ENCODE peak calls at places on chromosomes 2 and 18, in ten cellular contexts. One of them, this sample, is unnamed.

GRCh38 chr2:29010946-29011649 is 30.0 kb downstream of the TOGARAM2 start:
- DNase-seq in kidney glomerular epithelial cell: no peak
- DNase-seq in kidney epithelial cell: no peak
- DNase-seq in foreskin fibroblast: no peak
- DNase-seq in stimulated activated CD8-positive, alpha-beta memory T cell treated with anti-CD3 and anti-CD28 coated beads, Interleukin-2, amount 100 ng/mL, for 48 hours: peak
- DNase-seq in A549: no peak
- DNase-seq in neural crest cell: no peak
- DNase-seq in nephron progenitor cell: peak
- DNase-seq in T-helper 9 cell: peak
- DNase-seq in brain microvascular endothelial cell: peak
- DNase-seq in this sample: no peak

GRCh38 chr2:219569635-219570034 is 1.7 kb downstream of the OBSL1 start:
- DNase-seq in kidney glomerular epithelial cell: no peak
- DNase-seq in kidney epithelial cell: no peak
- DNase-seq in foreskin fibroblast: no peak
- DNase-seq in stimulated activated CD8-positive, alpha-beta memory T cell treated with anti-CD3 and anti-CD28 coated beads, Interleukin-2, amount 100 ng/mL, for 48 hours: no peak
- DNase-seq in A549: no peak
- DNase-seq in neural crest cell: no peak
- DNase-seq in nephron progenitor cell: no peak
- DNase-seq in T-helper 9 cell: no peak
- DNase-seq in brain microvascular endothelial cell: no peak
- DNase-seq in this sample: no peak

GRCh38 chr2:94999431-94999883 is 26.1 kb upstream of the MAL start:
- DNase-seq in kidney glomerular epithelial cell: no peak
- DNase-seq in kidney epithelial cell: no peak
- DNase-seq in foreskin fibroblast: no peak
- DNase-seq in stimulated activated CD8-positive, alpha-beta memory T cell treated with anti-CD3 and anti-CD28 coated beads, Interleukin-2, amount 100 ng/mL, for 48 hours: no peak
- DNase-seq in A549: no peak
- DNase-seq in neural crest cell: no peak
- DNase-seq in nephron progenitor cell: no peak
- DNase-seq in T-helper 9 cell: no peak
- DNase-seq in brain microvascular endothelial cell: no peak
- DNase-seq in this sample: no peak

GRCh38 chr2:171522804-171523338 is 597 bp downstream of the CYBRD1 start:
- DNase-seq in kidney glomerular epithelial cell: no peak
- DNase-seq in kidney epithelial cell: no peak
- DNase-seq in foreskin fibroblast: peak
- DNase-seq in stimulated activated CD8-positive, alpha-beta memory T cell treated with anti-CD3 and anti-CD28 coated beads, Interleukin-2, amount 100 ng/mL, for 48 hours: peak
- DNase-seq in A549: peak
- DNase-seq in neural crest cell: peak
- DNase-seq in nephron progenitor cell: peak
- DNase-seq in T-helper 9 cell: no peak
- DNase-seq in brain microvascular endothelial cell: no peak
- DNase-seq in this sample: no peak

GRCh38 chr2:211035548-211036185 is 479.3 kb downstream of the CPS1 start:
- DNase-seq in kidney glomerular epithelial cell: peak
- DNase-seq in kidney epithelial cell: no peak
- DNase-seq in foreskin fibroblast: no peak
- DNase-seq in stimulated activated CD8-positive, alpha-beta memory T cell treated with anti-CD3 and anti-CD28 coated beads, Interleukin-2, amount 100 ng/mL, for 48 hours: no peak
- DNase-seq in A549: no peak
- DNase-seq in neural crest cell: peak
- DNase-seq in nephron progenitor cell: peak
- DNase-seq in T-helper 9 cell: no peak
- DNase-seq in brain microvascular endothelial cell: peak
- DNase-seq in this sample: no peak

GRCh38 chr2:154194917-154195643 is 323.4 kb downstream of the GALNT13 start:
- DNase-seq in kidney glomerular epithelial cell: no peak
- DNase-seq in kidney epithelial cell: no peak
- DNase-seq in foreskin fibroblast: no peak
- DNase-seq in stimulated activated CD8-positive, alpha-beta memory T cell treated with anti-CD3 and anti-CD28 coated beads, Interleukin-2, amount 100 ng/mL, for 48 hours: no peak
- DNase-seq in A549: no peak
- DNase-seq in neural crest cell: no peak
- DNase-seq in nephron progenitor cell: no peak
- DNase-seq in T-helper 9 cell: no peak
- DNase-seq in brain microvascular endothelial cell: no peak
- DNase-seq in this sample: no peak

GRCh38 chr2:109195193-109196045 is 66.4 kb downstream of the SH3RF3 start:
- DNase-seq in kidney glomerular epithelial cell: no peak
- DNase-seq in kidney epithelial cell: no peak
- DNase-seq in foreskin fibroblast: no peak
- DNase-seq in stimulated activated CD8-positive, alpha-beta memory T cell treated with anti-CD3 and anti-CD28 coated beads, Interleukin-2, amount 100 ng/mL, for 48 hours: no peak
- DNase-seq in A549: no peak
- DNase-seq in neural crest cell: no peak
- DNase-seq in nephron progenitor cell: no peak
- DNase-seq in T-helper 9 cell: no peak
- DNase-seq in brain microvascular endothelial cell: no peak
- DNase-seq in this sample: no peak

GRCh38 chr18:54023471-54023870 is 201.0 kb downstream of the MBD2 start:
- DNase-seq in kidney glomerular epithelial cell: no peak
- DNase-seq in kidney epithelial cell: no peak
- DNase-seq in foreskin fibroblast: peak
- DNase-seq in stimulated activated CD8-positive, alpha-beta memory T cell treated with anti-CD3 and anti-CD28 coated beads, Interleukin-2, amount 100 ng/mL, for 48 hours: no peak
- DNase-seq in A549: no peak
- DNase-seq in neural crest cell: no peak
- DNase-seq in nephron progenitor cell: no peak
- DNase-seq in T-helper 9 cell: no peak
- DNase-seq in brain microvascular endothelial cell: peak
- DNase-seq in this sample: no peak

GRCh38 chr2:40406485-40407289 is 45.2 kb downstream of the SLC8A1 start:
- DNase-seq in kidney glomerular epithelial cell: no peak
- DNase-seq in kidney epithelial cell: no peak
- DNase-seq in foreskin fibroblast: no peak
- DNase-seq in stimulated activated CD8-positive, alpha-beta memory T cell treated with anti-CD3 and anti-CD28 coated beads, Interleukin-2, amount 100 ng/mL, for 48 hours: no peak
- DNase-seq in A549: no peak
- DNase-seq in neural crest cell: no peak
- DNase-seq in nephron progenitor cell: no peak
- DNase-seq in T-helper 9 cell: no peak
- DNase-seq in brain microvascular endothelial cell: no peak
- DNase-seq in this sample: peak

GRCh38 chr2:142100139-142100873 is 30.5 kb downstream of the LRP1B start:
- DNase-seq in kidney glomerular epithelial cell: no peak
- DNase-seq in kidney epithelial cell: no peak
- DNase-seq in foreskin fibroblast: no peak
- DNase-seq in stimulated activated CD8-positive, alpha-beta memory T cell treated with anti-CD3 and anti-CD28 coated beads, Interleukin-2, amount 100 ng/mL, for 48 hours: no peak
- DNase-seq in A549: no peak
- DNase-seq in neural crest cell: no peak
- DNase-seq in nephron progenitor cell: no peak
- DNase-seq in T-helper 9 cell: no peak
- DNase-seq in brain microvascular endothelial cell: no peak
- DNase-seq in this sample: no peak

GRCh38 chr2:118292991-118293390 is 204.7 kb downstream of the INSIG2 start:
- DNase-seq in kidney glomerular epithelial cell: no peak
- DNase-seq in kidney epithelial cell: no peak
- DNase-seq in foreskin fibroblast: peak
- DNase-seq in stimulated activated CD8-positive, alpha-beta memory T cell treated with anti-CD3 and anti-CD28 coated beads, Interleukin-2, amount 100 ng/mL, for 48 hours: no peak
- DNase-seq in A549: no peak
- DNase-seq in neural crest cell: no peak
- DNase-seq in nephron progenitor cell: no peak
- DNase-seq in T-helper 9 cell: no peak
- DNase-seq in brain microvascular endothelial cell: no peak
- DNase-seq in this sample: no peak

GRCh38 chr2:110099036-110099420 is 16.6 kb downstream of the MALL start:
- DNase-seq in kidney glomerular epithelial cell: no peak
- DNase-seq in kidney epithelial cell: no peak
- DNase-seq in foreskin fibroblast: no peak
- DNase-seq in stimulated activated CD8-positive, alpha-beta memory T cell treated with anti-CD3 and anti-CD28 coated beads, Interleukin-2, amount 100 ng/mL, for 48 hours: no peak
- DNase-seq in A549: no peak
- DNase-seq in neural crest cell: no peak
- DNase-seq in nephron progenitor cell: no peak
- DNase-seq in T-helper 9 cell: no peak
- DNase-seq in brain microvascular endothelial cell: no peak
- DNase-seq in this sample: no peak

GRCh38 chr2:3634631-3635091 is 23.3 kb upstream of the ALLC start:
- DNase-seq in kidney glomerular epithelial cell: no peak
- DNase-seq in kidney epithelial cell: no peak
- DNase-seq in foreskin fibroblast: no peak
- DNase-seq in stimulated activated CD8-positive, alpha-beta memory T cell treated with anti-CD3 and anti-CD28 coated beads, Interleukin-2, amount 100 ng/mL, for 48 hours: no peak
- DNase-seq in A549: no peak
- DNase-seq in neural crest cell: no peak
- DNase-seq in nephron progenitor cell: no peak
- DNase-seq in T-helper 9 cell: no peak
- DNase-seq in brain microvascular endothelial cell: no peak
- DNase-seq in this sample: no peak

GRCh38 chr18:48806551-48807261 is 144.1 kb downstream of the SMAD7 start:
- DNase-seq in kidney glomerular epithelial cell: no peak
- DNase-seq in kidney epithelial cell: no peak
- DNase-seq in foreskin fibroblast: peak
- DNase-seq in stimulated activated CD8-positive, alpha-beta memory T cell treated with anti-CD3 and anti-CD28 coated beads, Interleukin-2, amount 100 ng/mL, for 48 hours: no peak
- DNase-seq in A549: no peak
- DNase-seq in neural crest cell: no peak
- DNase-seq in nephron progenitor cell: peak
- DNase-seq in T-helper 9 cell: peak
- DNase-seq in brain microvascular endothelial cell: no peak
- DNase-seq in this sample: no peak

GRCh38 chr2:164115806-164116205 is 380.0 kb upstream of the FIGN start:
- DNase-seq in kidney glomerular epithelial cell: no peak
- DNase-seq in kidney epithelial cell: no peak
- DNase-seq in foreskin fibroblast: no peak
- DNase-seq in stimulated activated CD8-positive, alpha-beta memory T cell treated with anti-CD3 and anti-CD28 coated beads, Interleukin-2, amount 100 ng/mL, for 48 hours: no peak
- DNase-seq in A549: no peak
- DNase-seq in neural crest cell: no peak
- DNase-seq in nephron progenitor cell: no peak
- DNase-seq in T-helper 9 cell: no peak
- DNase-seq in brain microvascular endothelial cell: no peak
- DNase-seq in this sample: no peak

GRCh38 chr2:224069172-224069571 is 30.1 kb upstream of the SERPINE2 start:
- DNase-seq in kidney glomerular epithelial cell: no peak
- DNase-seq in kidney epithelial cell: no peak
- DNase-seq in foreskin fibroblast: no peak
- DNase-seq in stimulated activated CD8-positive, alpha-beta memory T cell treated with anti-CD3 and anti-CD28 coated beads, Interleukin-2, amount 100 ng/mL, for 48 hours: no peak
- DNase-seq in A549: no peak
- DNase-seq in neural crest cell: no peak
- DNase-seq in nephron progenitor cell: no peak
- DNase-seq in T-helper 9 cell: no peak
- DNase-seq in brain microvascular endothelial cell: no peak
- DNase-seq in this sample: no peak

GRCh38 chr18:79609021-79609461 is 70.6 kb upstream of the CTDP1 start:
- DNase-seq in kidney glomerular epithelial cell: no peak
- DNase-seq in kidney epithelial cell: no peak
- DNase-seq in foreskin fibroblast: no peak
- DNase-seq in stimulated activated CD8-positive, alpha-beta memory T cell treated with anti-CD3 and anti-CD28 coated beads, Interleukin-2, amount 100 ng/mL, for 48 hours: no peak
- DNase-seq in A549: no peak
- DNase-seq in neural crest cell: no peak
- DNase-seq in nephron progenitor cell: no peak
- DNase-seq in T-helper 9 cell: no peak
- DNase-seq in brain microvascular endothelial cell: no peak
- DNase-seq in this sample: no peak

GRCh38 chr2:48558436-48558835 is 28.5 kb downstream of the STON1 start:
- DNase-seq in kidney glomerular epithelial cell: no peak
- DNase-seq in kidney epithelial cell: no peak
- DNase-seq in foreskin fibroblast: no peak
- DNase-seq in stimulated activated CD8-positive, alpha-beta memory T cell treated with anti-CD3 and anti-CD28 coated beads, Interleukin-2, amount 100 ng/mL, for 48 hours: no peak
- DNase-seq in A549: no peak
- DNase-seq in neural crest cell: no peak
- DNase-seq in nephron progenitor cell: no peak
- DNase-seq in T-helper 9 cell: no peak
- DNase-seq in brain microvascular endothelial cell: no peak
- DNase-seq in this sample: no peak

GRCh38 chr2:203396667-203397066 is 68.5 kb downstream of the ABI2 start:
- DNase-seq in kidney glomerular epithelial cell: no peak
- DNase-seq in kidney epithelial cell: no peak
- DNase-seq in foreskin fibroblast: no peak
- DNase-seq in stimulated activated CD8-positive, alpha-beta memory T cell treated with anti-CD3 and anti-CD28 coated beads, Interleukin-2, amount 100 ng/mL, for 48 hours: no peak
- DNase-seq in A549: peak
- DNase-seq in neural crest cell: no peak
- DNase-seq in nephron progenitor cell: no peak
- DNase-seq in T-helper 9 cell: no peak
- DNase-seq in brain microvascular endothelial cell: no peak
- DNase-seq in this sample: peak

GRCh38 chr18:44625367-44625766 is 55.3 kb upstream of the SETBP1 start:
- DNase-seq in kidney glomerular epithelial cell: no peak
- DNase-seq in kidney epithelial cell: no peak
- DNase-seq in foreskin fibroblast: no peak
- DNase-seq in stimulated activated CD8-positive, alpha-beta memory T cell treated with anti-CD3 and anti-CD28 coated beads, Interleukin-2, amount 100 ng/mL, for 48 hours: no peak
- DNase-seq in A549: no peak
- DNase-seq in neural crest cell: no peak
- DNase-seq in nephron progenitor cell: no peak
- DNase-seq in T-helper 9 cell: no peak
- DNase-seq in brain microvascular endothelial cell: no peak
- DNase-seq in this sample: no peak

GRCh38 chr2:66434679-66435548 is at the start of gene MEIS1:
- DNase-seq in kidney glomerular epithelial cell: peak
- DNase-seq in kidney epithelial cell: peak
- DNase-seq in foreskin fibroblast: peak
- DNase-seq in stimulated activated CD8-positive, alpha-beta memory T cell treated with anti-CD3 and anti-CD28 coated beads, Interleukin-2, amount 100 ng/mL, for 48 hours: no peak
- DNase-seq in A549: peak
- DNase-seq in neural crest cell: peak
- DNase-seq in nephron progenitor cell: peak
- DNase-seq in T-helper 9 cell: no peak
- DNase-seq in brain microvascular endothelial cell: peak
- DNase-seq in this sample: peak

GRCh38 chr2:73112026-73112912 is 479 bp downstream of the RAB11FIP5 start:
- DNase-seq in kidney glomerular epithelial cell: no peak
- DNase-seq in kidney epithelial cell: no peak
- DNase-seq in foreskin fibroblast: peak
- DNase-seq in stimulated activated CD8-positive, alpha-beta memory T cell treated with anti-CD3 and anti-CD28 coated beads, Interleukin-2, amount 100 ng/mL, for 48 hours: no peak
- DNase-seq in A549: no peak
- DNase-seq in neural crest cell: no peak
- DNase-seq in nephron progenitor cell: peak
- DNase-seq in T-helper 9 cell: peak
- DNase-seq in brain microvascular endothelial cell: no peak
- DNase-seq in this sample: peak

GRCh38 chr2:28378679-28379392 is 13.8 kb upstream of the FOSL2 start:
- DNase-seq in kidney glomerular epithelial cell: no peak
- DNase-seq in kidney epithelial cell: no peak
- DNase-seq in foreskin fibroblast: no peak
- DNase-seq in stimulated activated CD8-positive, alpha-beta memory T cell treated with anti-CD3 and anti-CD28 coated beads, Interleukin-2, amount 100 ng/mL, for 48 hours: no peak
- DNase-seq in A549: no peak
- DNase-seq in neural crest cell: no peak
- DNase-seq in nephron progenitor cell: no peak
- DNase-seq in T-helper 9 cell: no peak
- DNase-seq in brain microvascular endothelial cell: no peak
- DNase-seq in this sample: no peak

GRCh38 chr2:113228991-113229716 is 49.6 kb downstream of the PAX8 start:
- DNase-seq in kidney glomerular epithelial cell: no peak
- DNase-seq in kidney epithelial cell: no peak
- DNase-seq in foreskin fibroblast: no peak
- DNase-seq in stimulated activated CD8-positive, alpha-beta memory T cell treated with anti-CD3 and anti-CD28 coated beads, Interleukin-2, amount 100 ng/mL, for 48 hours: no peak
- DNase-seq in A549: no peak
- DNase-seq in neural crest cell: no peak
- DNase-seq in nephron progenitor cell: no peak
- DNase-seq in T-helper 9 cell: no peak
- DNase-seq in brain microvascular endothelial cell: no peak
- DNase-seq in this sample: no peak

GRCh38 chr2:10478298-10478625 is 30.1 kb upstream of the ODC1 start:
- DNase-seq in kidney glomerular epithelial cell: no peak
- DNase-seq in kidney epithelial cell: no peak
- DNase-seq in foreskin fibroblast: no peak
- DNase-seq in stimulated activated CD8-positive, alpha-beta memory T cell treated with anti-CD3 and anti-CD28 coated beads, Interleukin-2, amount 100 ng/mL, for 48 hours: no peak
- DNase-seq in A549: no peak
- DNase-seq in neural crest cell: no peak
- DNase-seq in nephron progenitor cell: no peak
- DNase-seq in T-helper 9 cell: no peak
- DNase-seq in brain microvascular endothelial cell: no peak
- DNase-seq in this sample: no peak

GRCh38 chr18:76494541-76495403 is at the start of gene ZNF516:
- DNase-seq in kidney glomerular epithelial cell: no peak
- DNase-seq in kidney epithelial cell: no peak
- DNase-seq in foreskin fibroblast: peak
- DNase-seq in stimulated activated CD8-positive, alpha-beta memory T cell treated with anti-CD3 and anti-CD28 coated beads, Interleukin-2, amount 100 ng/mL, for 48 hours: no peak
- DNase-seq in A549: peak
- DNase-seq in neural crest cell: peak
- DNase-seq in nephron progenitor cell: peak
- DNase-seq in T-helper 9 cell: no peak
- DNase-seq in brain microvascular endothelial cell: no peak
- DNase-seq in this sample: peak

GRCh38 chr2:162344617-162344950 is 652 bp downstream of the GCA start:
- DNase-seq in kidney glomerular epithelial cell: no peak
- DNase-seq in kidney epithelial cell: no peak
- DNase-seq in foreskin fibroblast: no peak
- DNase-seq in stimulated activated CD8-positive, alpha-beta memory T cell treated with anti-CD3 and anti-CD28 coated beads, Interleukin-2, amount 100 ng/mL, for 48 hours: no peak
- DNase-seq in A549: peak
- DNase-seq in neural crest cell: no peak
- DNase-seq in nephron progenitor cell: no peak
- DNase-seq in T-helper 9 cell: no peak
- DNase-seq in brain microvascular endothelial cell: peak
- DNase-seq in this sample: no peak

GRCh38 chr2:229714736-229715541 is 584 bp upstream of the DNER start:
- DNase-seq in kidney glomerular epithelial cell: peak
- DNase-seq in kidney epithelial cell: peak
- DNase-seq in foreskin fibroblast: peak
- DNase-seq in stimulated activated CD8-positive, alpha-beta memory T cell treated with anti-CD3 and anti-CD28 coated beads, Interleukin-2, amount 100 ng/mL, for 48 hours: peak
- DNase-seq in A549: peak
- DNase-seq in neural crest cell: peak
- DNase-seq in nephron progenitor cell: peak
- DNase-seq in T-helper 9 cell: no peak
- DNase-seq in brain microvascular endothelial cell: peak
- DNase-seq in this sample: peak

This sample was measured in SK-N-DZ.